ENCODE peak calls at places on chromosomes 4 and X, in ten cellular contexts. Z is CD8-positive, alpha-beta T cell; I is CD4-positive, alpha-beta T cell; G is CD8-positive, alpha-beta memory T cell; P is LHCN-M2; S is activated CD8-positive, alpha-beta memory T cell treated with anti-CD3 and anti-CD28 coated beads, Interleukin-2, amount 50 U/mL, for 48 hours; E is GM23248; H is MM.1S; D is memory B cell; Y is NCI-H2171. V is an unnamed sample.

GRCh38 chr4:165324203-165324917 is 3.1 kb upstream of the MSMO1 start:
- DNase-seq in Z (no peak), I (no peak), G (no peak), P (no peak), S (no peak), E (no peak), H (no peak), D (no peak), Y (no peak), V (no peak)

GRCh38 chr4:31146366-31146765 is 426.2 kb downstream of the PCDH7 start:
- DNase-seq in Z (no peak), I (no peak), G (no peak), P (no peak), S (no peak), E (no peak), H (no peak), D (no peak), Y (no peak), V (no peak)

GRCh38 chr4:32042486-32042885 is 1322.3 kb downstream of the PCDH7 start:
- DNase-seq in Z (no peak), I (no peak), G (no peak), P (no peak), S (no peak), E (no peak), H (no peak), D (no peak), Y (no peak), V (no peak)

GRCh38 chr4:174591243-174592021 is 69.1 kb upstream of the HPGD start:
- DNase-seq in Z (no peak), I (no peak), G (peak), P (no peak), S (no peak), E (no peak), H (no peak), D (no peak), Y (no peak), V (no peak)

GRCh38 chr4:76087007-76087769 is 12.7 kb downstream of the ART3 start:
- DNase-seq in Z (no peak), I (no peak), G (no peak), P (peak), S (no peak), E (peak), H (peak), D (no peak), Y (peak), V (peak)

GRCh38 chr4:158446106-158446505 is 75.6 kb upstream of the RXFP1 start:
- DNase-seq in Z (no peak), I (no peak), G (no peak), P (peak), S (no peak), E (peak), H (no peak), D (no peak), Y (no peak), V (no peak)

GRCh38 chr4:165440415-165440882 is 61.6 kb downstream of the CPE start:
- DNase-seq in Z (no peak), I (no peak), G (no peak), P (peak), S (no peak), E (peak), H (no peak), D (no peak), Y (no peak), V (no peak)

GRCh38 chrX:100296183-100296753 is 113.8 kb downstream of the PCDH19 start:
- DNase-seq in Z (no peak), I (no peak), G (no peak), P (no peak), S (no peak), E (no peak), H (no peak), D (no peak), Y (no peak), V (no peak)

GRCh38 chrX:23692166-23692565 is 24.9 kb downstream of the PRDX4 start:
- DNase-seq in Z (no peak), I (no peak), G (no peak), P (no peak), S (no peak), E (no peak), H (no peak), D (no peak), Y (no peak), V (no peak)

GRCh38 chr4:102299302-102299701 is 46.0 kb downstream of the SLC39A8 start:
- DNase-seq in Z (no peak), I (no peak), G (no peak), P (no peak), S (no peak), E (no peak), H (no peak), D (no peak), Y (no peak), V (no peak)

GRCh38 chr4:84159767-84160166 is 339.3 kb downstream of the NKX6-1 start:
- DNase-seq in Z (no peak), I (no peak), G (no peak), P (peak), S (no peak), E (peak), H (no peak), D (no peak), Y (no peak), V (no peak)

GRCh38 chr4:41361831-41362646 is 105.3 kb downstream of the UCHL1 start:
- DNase-seq in Z (no peak), I (no peak), G (no peak), P (no peak), S (no peak), E (peak), H (no peak), D (no peak), Y (no peak), V (no peak)

GRCh38 chrX:46626566-46626965 is 53.0 kb downstream of the CHST7 start:
- DNase-seq in Z (no peak), I (no peak), G (no peak), P (no peak), S (no peak), E (no peak), H (no peak), D (no peak), Y (no peak), V (no peak)

GRCh38 chr4:52914051-52914605 is 52.0 kb downstream of the RASL11B start:
- DNase-seq in Z (no peak), I (no peak), G (no peak), P (peak), S (no peak), E (peak), H (no peak), D (no peak), Y (no peak), V (no peak)

GRCh38 chr4:971670-972500 is 1.5 kb downstream of the DGKQ start:
- DNase-seq in Z (no peak), I (no peak), G (no peak), P (no peak), S (no peak), E (peak), H (no peak), D (no peak), Y (no peak), V (no peak)

GRCh38 chr4:110516106-110516922 is 40.4 kb downstream of the ENPEP start:
- DNase-seq in Z (peak), I (peak), G (peak), P (peak), S (peak), E (peak), H (peak), D (peak), Y (no peak), V (peak)

GRCh38 chr4:13289391-13289790 is 194.7 kb downstream of the RAB28 start:
- DNase-seq in Z (no peak), I (no peak), G (no peak), P (peak), S (no peak), E (peak), H (no peak), D (no peak), Y (no peak), V (no peak)

GRCh38 chrX:65706041-65706828 is 38.8 kb downstream of the MSN start:
- DNase-seq in Z (no peak), I (no peak), G (no peak), P (peak), S (peak), E (peak), H (no peak), D (no peak), Y (no peak), V (no peak)

GRCh38 chr4:150142831-150143230 is 64.6 kb downstream of the DCLK2 start:
- DNase-seq in Z (no peak), I (no peak), G (no peak), P (no peak), S (no peak), E (no peak), H (no peak), D (no peak), Y (no peak), V (no peak)

GRCh38 chrX:154802838-154803410 is 2.4 kb downstream of the MPP1 start:
- DNase-seq in Z (no peak), I (no peak), G (no peak), P (no peak), S (no peak), E (no peak), H (no peak), D (no peak), Y (no peak), V (no peak)

GRCh38 chr4:91058345-91058744 is 931.2 kb downstream of the CCSER1 start:
- DNase-seq in Z (no peak), I (no peak), G (no peak), P (peak), S (no peak), E (no peak), H (no peak), D (no peak), Y (no peak), V (no peak)

GRCh38 chr4:177322156-177322685 is 12.5 kb downstream of the NEIL3 start:
- DNase-seq in Z (no peak), I (no peak), G (no peak), P (no peak), S (no peak), E (no peak), H (no peak), D (no peak), Y (no peak), V (no peak)

GRCh38 chrX:21658152-21658737 is at the start of gene KLHL34:
- DNase-seq in Z (no peak), I (no peak), G (no peak), P (no peak), S (peak), E (peak), H (no peak), D (no peak), Y (no peak), V (no peak)

GRCh38 chrX:70998402-70999027 is 67.6 kb upstream of the SLC7A3 start:
- DNase-seq in Z (peak), I (peak), G (no peak), P (peak), S (no peak), E (peak), H (no peak), D (no peak), Y (no peak), V (no peak)

GRCh38 chr4:140059159-140059558 is 94.8 kb downstream of the MAML3 start:
- DNase-seq in Z (no peak), I (no peak), G (no peak), P (peak), S (no peak), E (no peak), H (no peak), D (no peak), Y (no peak), V (no peak)

GRCh38 chrX:18833071-18833731 is 125.8 kb downstream of the PPEF1 start:
- DNase-seq in Z (no peak), I (no peak), G (no peak), P (peak), S (no peak), E (peak), H (no peak), D (no peak), Y (no peak), V (peak)

V was measured in left lobe of liver.